ENCODE peak calls at places on chromosomes 2 and 18, in six cellular contexts. C is colonic mucosa, B is kidney, A is IMR-90, H is adipocyte, K is mammary epithelial cell. I is an unnamed sample.

GRCh38 chr2:236614566-236614965 is 44.9 kb downstream of the ACKR3 start:
- DNase-seq in B (no peak), K (no peak), H (no peak), C (no peak), A (no peak), I (no peak)

GRCh38 chr2:239895116-239895515 is 130.0 kb downstream of the NDUFA10 start:
- DNase-seq in C (no peak), B (no peak), H (no peak), K (no peak), A (no peak), I (no peak)

GRCh38 chr2:221552282-221552681 is 19.8 kb downstream of the EPHA4 start:
- DNase-seq in H (no peak), C (no peak), K (no peak), B (no peak), A (no peak), I (no peak)

GRCh38 chr2:63034575-63034974 is 16.1 kb upstream of the OTX1 start:
- DNase-seq in A (no peak), B (no peak), H (no peak), K (no peak), C (no peak), I (no peak)

GRCh38 chr2:188524519-188525113 is 232.9 kb downstream of the GULP1 start:
- DNase-seq in K (peak), A (peak), H (peak), B (no peak), C (no peak), I (peak)

GRCh38 chr2:44955593-44956449 is 14.3 kb downstream of the SIX3 start:
- DNase-seq in H (peak), K (peak), A (peak), B (peak), C (peak), I (peak)

GRCh38 chr18:48771641-48772380 is 179.0 kb downstream of the SMAD7 start:
- DNase-seq in A (no peak), H (no peak), K (peak), B (peak), C (no peak), I (no peak)

GRCh38 chr2:68827681-68828080 is 43.5 kb downstream of the BMP10 start:
- DNase-seq in B (no peak), K (no peak), A (peak), H (no peak), C (no peak), I (no peak)

DNA sequence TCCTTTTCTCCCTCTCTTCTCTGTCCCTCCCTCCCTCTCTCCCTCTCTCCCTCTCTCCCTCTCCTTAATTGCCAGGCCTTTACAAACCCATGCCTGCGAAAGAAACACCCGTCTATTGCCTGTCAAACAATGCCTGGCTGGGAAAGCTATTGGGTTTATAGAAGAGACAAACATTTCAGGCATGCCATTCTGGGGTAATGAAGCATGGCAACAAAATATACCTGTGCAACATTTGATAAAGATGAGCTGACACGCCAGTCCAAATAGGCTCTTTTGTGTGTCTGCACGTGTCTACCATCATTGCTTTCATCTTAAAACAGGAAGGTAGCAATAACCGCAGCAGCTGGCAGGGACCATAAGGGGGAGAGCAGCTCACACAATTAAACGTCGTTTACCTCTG is 282.1 kb downstream of the ZNF516 start:
- DNase-seq in K (no peak), B (no peak), H (no peak), A (no peak), C (no peak), I (no peak)
- H3K9ac ChIP-seq in K (no peak), B (no peak), H (no peak), A (no peak), C (no peak), I (no peak)

DNA sequence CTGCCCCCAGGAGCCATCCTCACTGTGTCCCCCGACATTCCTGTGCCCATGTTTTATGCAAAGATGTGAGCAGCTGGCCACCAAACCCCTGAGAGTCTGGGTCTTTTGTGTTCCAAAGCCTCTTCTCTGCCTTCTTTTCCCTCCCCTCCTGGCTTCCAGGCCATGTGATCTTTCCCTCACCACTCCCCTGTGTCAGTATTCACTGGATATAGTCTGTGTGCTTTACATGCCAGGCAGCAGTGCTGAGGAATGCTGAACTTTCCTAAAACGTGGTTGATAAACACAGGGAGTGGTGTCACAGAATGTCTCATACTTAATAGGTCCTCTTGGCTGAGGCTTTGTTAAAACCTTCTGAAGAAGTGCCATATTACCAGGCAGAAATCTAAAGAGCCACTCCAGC is 331.7 kb downstream of the HRH4 start:
- DNase-seq in K (no peak), C (no peak), B (no peak), A (peak), H (no peak), I (no peak)
- H3K9ac ChIP-seq in K (no peak), C (no peak), B (no peak), A (no peak), H (peak), I (no peak)

DNA sequence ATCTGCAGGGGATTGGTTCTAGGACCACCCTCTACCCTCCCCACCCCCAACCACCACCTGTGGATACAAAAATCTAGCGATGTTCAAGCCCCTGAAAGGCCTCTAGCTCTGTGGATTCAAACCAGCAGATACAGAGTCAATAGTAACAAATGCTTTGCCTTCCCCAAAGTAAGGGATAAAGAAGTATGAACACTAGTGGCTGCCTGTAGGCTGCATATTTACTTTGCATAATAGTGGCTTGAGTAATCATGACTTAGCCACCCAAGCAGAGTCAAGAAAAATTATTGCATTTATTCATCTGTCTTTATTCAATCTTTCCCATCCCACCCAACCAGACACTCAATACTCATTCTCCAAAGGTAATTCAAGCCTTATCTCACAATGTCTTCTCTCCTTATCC is 43.8 kb downstream of the SOCS6 start:
- DNase-seq in K (peak), C (no peak), A (peak), H (peak), B (no peak), I (no peak)
- H3K9ac ChIP-seq in K (no peak), C (no peak), A (no peak), H (peak), B (no peak), I (no peak)

GRCh38 chr2:85735691-85736090 is 18.1 kb upstream of the ATOH8 start:
- DNase-seq in C (no peak), B (no peak), K (no peak), A (no peak), H (no peak), I (no peak)
- H3K9ac ChIP-seq in C (no peak), B (no peak), K (no peak), A (no peak), H (no peak), I (no peak)

I was measured in trophoblast cell.